ENCODE peak calls at places on chromosomes 16 and 17, in four cellular contexts. One of them, this sample, is unnamed.

GRCh38 chr16:4519274-4520058 is 19.1 kb downstream of the CDIP1 start:
- DNase-seq in A549: no peak
- DNase-seq in adrenal gland: no peak
- DNase-seq in heart left ventricle: no peak
- DNase-seq in this sample: no peak

GRCh38 chr16:364595-365491 is 5.5 kb downstream of the MRPL28 start:
- DNase-seq in A549: no peak
- DNase-seq in adrenal gland: no peak
- DNase-seq in heart left ventricle: no peak
- DNase-seq in this sample: no peak

GRCh38 chr17:71505200-71505599 is 615.6 kb upstream of the SOX9 start:
- DNase-seq in A549: no peak
- DNase-seq in adrenal gland: no peak
- DNase-seq in heart left ventricle: no peak
- DNase-seq in this sample: no peak

GRCh38 chr17:82110298-82110697 is 12.3 kb upstream of the FASN start:
- DNase-seq in A549: no peak
- DNase-seq in adrenal gland: no peak
- DNase-seq in heart left ventricle: no peak
- DNase-seq in this sample: no peak

GRCh38 chr17:59761385-59762021 is 54.0 kb downstream of the VMP1 start:
- DNase-seq in A549: peak
- DNase-seq in adrenal gland: no peak
- DNase-seq in heart left ventricle: no peak
- DNase-seq in this sample: no peak

GRCh38 chr16:52549011-52549692 is 2.2 kb upstream of the TOX3 start:
- DNase-seq in A549: peak
- DNase-seq in adrenal gland: no peak
- DNase-seq in heart left ventricle: no peak
- DNase-seq in this sample: no peak

GRCh38 chr17:10360578-10360977 is 12.2 kb downstream of the MYH13 start:
- DNase-seq in A549: no peak
- DNase-seq in adrenal gland: no peak
- DNase-seq in heart left ventricle: no peak
- DNase-seq in this sample: no peak

GRCh38 chr16:23008041-23008440 is 141.2 kb downstream of the USP31 start:
- DNase-seq in A549: no peak
- DNase-seq in adrenal gland: no peak
- DNase-seq in heart left ventricle: no peak
- DNase-seq in this sample: no peak

GRCh38 chr16:11234884-11235702 is 20.9 kb downstream of the SOCS1 start:
- DNase-seq in A549: no peak
- DNase-seq in adrenal gland: no peak
- DNase-seq in heart left ventricle: no peak
- DNase-seq in this sample: no peak

GRCh38 chr16:73817500-73817899 is 479.1 kb upstream of the PSMD7 start:
- DNase-seq in A549: no peak
- DNase-seq in adrenal gland: no peak
- DNase-seq in heart left ventricle: no peak
- DNase-seq in this sample: no peak

DNA sequence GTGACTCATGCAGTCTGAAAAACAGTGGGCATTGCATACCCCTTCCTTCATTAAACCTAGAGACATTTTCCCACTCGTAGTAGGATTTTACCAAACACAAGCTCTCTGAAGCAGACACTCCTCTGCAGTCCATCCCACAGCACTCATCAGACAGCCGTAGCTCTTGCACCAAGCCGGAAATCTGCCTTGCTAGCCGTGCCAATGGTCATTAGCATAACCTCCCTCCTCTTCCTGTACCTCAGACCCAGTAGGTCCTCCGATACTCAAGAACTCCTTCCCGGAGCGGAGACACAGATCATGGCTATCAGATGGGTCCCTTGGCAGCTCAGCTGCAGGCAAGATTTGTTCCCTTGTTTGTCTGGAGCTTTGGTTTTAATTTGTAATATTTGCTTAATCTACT is 483.1 kb upstream of the PSMD7 start:
- DNase-seq in A549: no peak
- DNase-seq in adrenal gland: no peak
- DNase-seq in heart left ventricle: no peak
- DNase-seq in this sample: no peak
- TF ChIP-seq POLR2A in A549: no peak
- TF ChIP-seq POLR2A in adrenal gland: no peak
- TF ChIP-seq POLR2A in heart left ventricle: no peak
- TF ChIP-seq POLR2A in this sample: no peak

GRCh38 chr17:8189041-8189710 is 804 bp downstream of the BORCS6 start:
- DNase-seq in A549: no peak
- DNase-seq in adrenal gland: peak
- DNase-seq in heart left ventricle: peak
- DNase-seq in this sample: peak

GRCh38 chr17:8187517-8188407 is 2.2 kb downstream of the BORCS6 start:
- DNase-seq in A549: peak
- DNase-seq in adrenal gland: peak
- DNase-seq in heart left ventricle: peak
- DNase-seq in this sample: peak

GRCh38 chr17:8190506-8190905 is 526 bp upstream of the BORCS6 start:
- DNase-seq in A549: no peak
- DNase-seq in adrenal gland: no peak
- DNase-seq in heart left ventricle: no peak
- DNase-seq in this sample: no peak

GRCh38 chr17:8188408-8188839 is 1.6 kb downstream of the BORCS6 start:
- DNase-seq in A549: no peak
- DNase-seq in adrenal gland: peak
- DNase-seq in heart left ventricle: no peak
- DNase-seq in this sample: no peak

GRCh38 chr17:8189711-8190477 is at the start of gene BORCS6:
- DNase-seq in A549: peak
- DNase-seq in adrenal gland: peak
- DNase-seq in heart left ventricle: peak
- DNase-seq in this sample: peak
- TF ChIP-seq CTCF in A549: peak
- TF ChIP-seq CTCF in adrenal gland: no peak
- TF ChIP-seq CTCF in heart left ventricle: peak
- TF ChIP-seq CTCF in this sample: peak

GRCh38 chr17:4948166-4948996 is at the start of gene PFN1:
- DNase-seq in A549: peak
- DNase-seq in adrenal gland: peak
- DNase-seq in heart left ventricle: peak
- DNase-seq in this sample: peak
- TF ChIP-seq POLR2A in A549: peak
- TF ChIP-seq POLR2A in adrenal gland: peak
- TF ChIP-seq POLR2A in heart left ventricle: no peak
- TF ChIP-seq POLR2A in this sample: peak

DNA sequence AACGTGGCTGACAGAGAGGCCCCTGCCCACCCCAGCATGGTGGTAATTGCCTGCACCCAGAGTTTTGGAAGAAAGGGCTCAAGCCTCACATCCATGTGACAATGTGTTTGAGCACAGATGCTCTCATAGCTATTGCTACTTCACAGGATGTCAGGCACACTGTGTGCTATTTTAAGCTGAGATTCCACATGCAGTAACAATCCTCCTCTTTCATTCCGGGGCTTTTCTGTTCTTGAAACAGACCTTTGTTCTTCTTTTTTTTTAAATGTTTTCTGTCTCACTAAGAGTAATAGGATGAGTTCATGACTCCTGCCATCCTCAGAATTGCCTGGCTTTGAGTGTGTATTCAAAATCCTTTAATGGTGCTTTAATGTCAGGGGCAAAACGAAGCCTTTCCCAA is 198.9 kb downstream of the ABCC12 start:
- DNase-seq in A549: no peak
- DNase-seq in adrenal gland: no peak
- DNase-seq in heart left ventricle: no peak
- DNase-seq in this sample: no peak
- TF ChIP-seq CTCF in A549: no peak
- TF ChIP-seq CTCF in adrenal gland: no peak
- TF ChIP-seq CTCF in heart left ventricle: no peak
- TF ChIP-seq CTCF in this sample: no peak

DNA sequence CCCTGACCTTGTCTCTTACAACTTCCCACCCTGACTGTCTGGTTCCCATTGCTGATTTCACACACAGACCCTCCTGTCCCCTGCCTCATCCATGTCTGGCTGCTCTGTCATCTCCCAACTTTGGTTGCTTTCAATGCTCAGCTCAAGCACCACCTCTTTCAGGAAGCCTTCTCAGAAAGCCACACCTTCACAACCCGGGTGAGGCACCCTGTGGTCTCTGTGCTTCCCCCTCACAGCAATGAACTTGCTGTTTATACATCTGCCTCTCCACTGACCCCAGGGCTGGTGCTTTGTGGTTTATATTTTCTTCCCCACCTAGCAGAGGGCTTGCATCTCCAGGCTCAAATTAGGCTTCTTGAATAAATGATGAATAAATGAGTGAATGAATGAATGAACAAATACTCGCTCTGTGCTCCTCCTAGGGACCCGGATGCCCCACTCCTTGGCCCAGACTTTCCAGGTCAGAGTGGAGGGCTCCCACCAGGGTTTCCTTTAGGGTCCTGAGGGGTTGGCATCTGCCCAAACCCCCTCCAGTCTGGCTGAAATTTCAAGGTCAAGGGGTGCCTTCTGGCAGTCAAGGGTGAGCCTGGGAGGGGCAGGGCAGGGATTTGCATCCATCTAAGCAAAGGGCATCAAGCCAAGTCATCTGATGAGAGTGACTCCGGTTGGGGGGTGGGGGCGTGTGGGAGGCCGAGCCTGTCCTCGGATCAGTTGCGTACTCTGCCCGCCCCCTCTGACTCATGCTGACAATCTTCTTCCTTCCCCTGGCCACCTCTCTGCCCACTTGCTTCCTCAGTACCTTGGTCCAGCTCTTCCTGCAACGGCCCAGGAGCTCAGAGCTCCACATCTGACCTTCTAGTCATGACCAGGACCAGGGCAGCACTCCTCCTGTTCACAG is at the start of gene ITGAX:
- DNase-seq in A549: peak
- DNase-seq in adrenal gland: peak
- DNase-seq in heart left ventricle: peak
- DNase-seq in this sample: peak
- TF ChIP-seq POLR2A in A549: no peak
- TF ChIP-seq POLR2A in adrenal gland: no peak
- TF ChIP-seq POLR2A in heart left ventricle: no peak
- TF ChIP-seq POLR2A in this sample: no peak

GRCh38 chr17:50426472-50426782 is 409 bp downstream of the ACSF2 start:
- DNase-seq in A549: no peak
- DNase-seq in adrenal gland: no peak
- DNase-seq in heart left ventricle: no peak
- DNase-seq in this sample: no peak

GRCh38 chr17:50425001-50425681 is 877 bp upstream of the ACSF2 start:
- DNase-seq in A549: no peak
- DNase-seq in adrenal gland: no peak
- DNase-seq in heart left ventricle: no peak
- DNase-seq in this sample: no peak

GRCh38 chr17:50428831-50429424 is 2.9 kb downstream of the ACSF2 start:
- DNase-seq in A549: no peak
- DNase-seq in adrenal gland: peak
- DNase-seq in heart left ventricle: no peak
- DNase-seq in this sample: peak

GRCh38 chr17:50425682-50426471 is at the start of gene ACSF2:
- DNase-seq in A549: peak
- DNase-seq in adrenal gland: peak
- DNase-seq in heart left ventricle: peak
- DNase-seq in this sample: peak

DNA sequence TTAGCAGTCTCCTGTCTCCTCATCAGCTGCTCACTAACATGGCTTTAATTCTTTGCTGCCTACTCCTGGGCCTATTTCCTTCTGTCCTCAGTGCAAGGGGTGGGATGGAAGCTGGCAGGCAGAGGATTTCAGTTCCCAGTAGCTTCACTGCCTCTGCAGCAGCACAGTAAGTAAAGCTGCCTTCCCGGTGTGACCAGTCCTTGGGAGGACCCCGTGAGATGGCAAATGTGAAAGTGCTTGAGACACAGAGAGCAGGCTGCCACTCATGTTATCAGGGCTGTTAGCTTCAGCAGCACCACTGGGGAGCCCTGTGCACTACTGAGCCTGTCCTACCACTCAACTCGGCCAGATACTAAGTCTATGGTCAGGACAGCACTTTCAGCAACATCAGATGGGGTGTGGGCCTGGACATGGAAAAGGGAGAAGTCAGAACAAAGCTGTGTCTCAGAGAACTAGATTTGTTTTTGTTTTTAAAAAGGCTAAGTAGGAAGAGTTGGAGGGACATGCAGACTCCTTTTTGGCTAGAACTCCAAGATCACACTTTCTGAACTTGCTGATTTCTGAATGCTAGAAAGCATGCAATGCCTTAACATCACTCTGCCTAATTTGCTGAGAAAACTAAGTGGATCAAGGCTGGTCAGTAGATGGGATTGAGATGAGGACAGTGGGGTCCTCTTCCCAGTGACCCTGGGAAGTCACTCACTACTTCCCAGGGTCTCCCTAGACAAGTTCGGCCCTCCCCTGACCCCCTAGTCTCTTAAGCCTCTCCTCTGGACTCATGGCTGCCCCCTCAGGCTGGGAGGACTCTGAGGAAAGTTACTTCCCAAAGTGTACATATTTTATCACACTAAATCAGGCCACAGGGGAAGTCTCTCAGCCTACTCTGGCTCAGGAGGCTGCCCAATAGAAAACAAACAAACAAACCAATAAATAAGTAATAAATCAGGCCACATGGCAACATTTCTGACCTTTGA is 1.1 kb downstream of the ACSF2 start:
- DNase-seq in A549: peak
- DNase-seq in adrenal gland: peak
- DNase-seq in heart left ventricle: no peak
- DNase-seq in this sample: peak
- TF ChIP-seq CTCF in A549: peak
- TF ChIP-seq CTCF in adrenal gland: no peak
- TF ChIP-seq CTCF in heart left ventricle: peak
- TF ChIP-seq CTCF in this sample: peak

GRCh38 chr17:35146214-35146833 is 1.3 kb upstream of the UNC45B start:
- DNase-seq in A549: no peak
- DNase-seq in adrenal gland: no peak
- DNase-seq in heart left ventricle: no peak
- DNase-seq in this sample: no peak

GRCh38 chr17:35152741-35153140 is 5.1 kb downstream of the UNC45B start:
- DNase-seq in A549: no peak
- DNase-seq in adrenal gland: no peak
- DNase-seq in heart left ventricle: no peak
- DNase-seq in this sample: no peak

GRCh38 chr17:35148144-35148543 is 527 bp downstream of the UNC45B start:
- DNase-seq in A549: no peak
- DNase-seq in adrenal gland: peak
- DNase-seq in heart left ventricle: no peak
- DNase-seq in this sample: no peak

GRCh38 chr17:35147313-35147982 is at the start of gene UNC45B:
- DNase-seq in A549: no peak
- DNase-seq in adrenal gland: no peak
- DNase-seq in heart left ventricle: peak
- DNase-seq in this sample: no peak

DNA sequence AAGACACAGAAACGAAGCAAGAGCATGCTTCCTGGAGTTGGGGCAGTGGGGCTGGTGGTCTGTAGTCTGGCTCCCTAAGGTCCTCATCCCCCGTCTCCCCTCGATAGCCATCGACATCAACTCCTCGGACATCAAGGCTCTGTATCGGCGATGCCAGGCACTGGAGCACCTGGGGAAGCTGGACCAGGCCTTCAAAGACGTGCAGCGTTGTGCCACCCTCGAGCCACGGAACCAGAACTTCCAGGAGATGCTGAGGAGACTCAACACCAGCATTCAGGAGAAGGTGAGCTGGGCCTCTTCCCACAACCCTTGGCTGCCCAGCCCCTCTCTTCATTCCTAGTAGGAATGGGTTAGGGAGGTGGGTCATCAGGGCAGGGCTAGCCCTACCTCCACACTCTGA is 2.3 kb downstream of the UNC45B start:
- DNase-seq in A549: no peak
- DNase-seq in adrenal gland: no peak
- DNase-seq in heart left ventricle: no peak
- DNase-seq in this sample: no peak
- TF ChIP-seq POLR2A in A549: no peak
- TF ChIP-seq POLR2A in adrenal gland: no peak
- TF ChIP-seq POLR2A in heart left ventricle: no peak
- TF ChIP-seq POLR2A in this sample: no peak